ENCODE peak calls at places on chromosomes 3 and 15, in five cellular contexts. W is iris pigment epithelial cell; O is cardiac fibroblast; U is stimulated activated CD8-positive, alpha-beta memory T cell treated with anti-CD3 and anti-CD28 coated beads, Interleukin-4, amount 100 ng/mL, for 24 hours; S is activated CD4-positive, alpha-beta T cell treated with anti-CD3 and anti-CD28 coated beads, Interleukin-2, amount 50 U/mL, for 4 hours. E is an unnamed sample.

GRCh38 chr3:124582621-124583437 is 147.4 kb upstream of the UMPS start:
- DNase-seq in W (no peak), O (no peak), U (no peak), S (no peak), E (no peak)

GRCh38 chr15:50786871-50787270 is 21.4 kb upstream of the SPPL2A start:
- DNase-seq in W (peak), O (no peak), U (no peak), S (no peak), E (no peak)

GRCh38 chr15:37777006-37777405 is 157.4 kb upstream of the TMCO5A start:
- DNase-seq in W (no peak), O (no peak), U (no peak), S (no peak), E (no peak)

GRCh38 chr3:185153170-185153733 is 392 bp upstream of the C3orf70 start:
- DNase-seq in W (no peak), O (no peak), U (no peak), S (no peak), E (no peak)

GRCh38 chr15:36365963-36366362 is 213.5 kb upstream of the CDIN1 start:
- DNase-seq in W (peak), O (peak), U (no peak), S (no peak), E (no peak)

GRCh38 chr15:89184367-89184766 is 37.0 kb downstream of the RLBP1 start:
- DNase-seq in W (no peak), O (no peak), U (no peak), S (no peak), E (no peak)

GRCh38 chr3:104564045-104564643 is 802.6 kb upstream of the ALCAM start:
- DNase-seq in W (peak), O (peak), U (peak), S (peak), E (no peak)

GRCh38 chr15:67170143-67170885 is 84.1 kb downstream of the AAGAB start:
- DNase-seq in W (no peak), O (no peak), U (no peak), S (no peak), E (no peak)

GRCh38 chr3:23430781-23431423 is 227.8 kb downstream of the UBE2E2 start:
- DNase-seq in W (no peak), O (no peak), U (no peak), S (no peak), E (no peak)

GRCh38 chr3:59341441-59341840 is 291.6 kb upstream of the CFAP20DC start:
- DNase-seq in W (no peak), O (no peak), U (no peak), S (no peak), E (no peak)

GRCh38 chr15:40927497-40928346 is 1.4 kb upstream of the DLL4 start:
- DNase-seq in W (no peak), O (no peak), U (no peak), S (no peak), E (no peak)

GRCh38 chr3:62332771-62333381 is 40.5 kb downstream of the FEZF2 start:
- DNase-seq in W (peak), O (peak), U (no peak), S (no peak), E (no peak)

GRCh38 chr3:139293665-139294023 is 50.2 kb upstream of the MRPS22 start:
- DNase-seq in W (no peak), O (no peak), U (no peak), S (no peak), E (no peak)

GRCh38 chr15:101807345-101807945 is 4.1 kb downstream of the OR4F6 start:
- DNase-seq in W (peak), O (no peak), U (no peak), S (no peak), E (no peak)

GRCh38 chr3:141972394-141972793 is 96.0 kb downstream of the ATP1B3 start:
- DNase-seq in W (no peak), O (peak), U (no peak), S (no peak), E (no peak)

GRCh38 chr3:81743096-81744025 is 18.1 kb downstream of the GBE1 start:
- DNase-seq in W (peak), O (peak), U (no peak), S (no peak), E (no peak)

GRCh38 chr3:143274291-143274690 is 154.7 kb downstream of the CHST2 start:
- DNase-seq in W (no peak), O (no peak), U (no peak), S (no peak), E (no peak)

GRCh38 chr15:72237286-72238224 is 6.6 kb upstream of the PKM start:
- DNase-seq in W (peak), O (peak), U (peak), S (peak), E (peak)

GRCh38 chr15:49423021-49423420 is at the start of gene FGF7:
- DNase-seq in W (peak), O (peak), U (no peak), S (no peak), E (no peak)

GRCh38 chr3:56923546-56924224 is 121.9 kb upstream of the ARHGEF3 start:
- DNase-seq in W (peak), O (peak), U (no peak), S (peak), E (peak)

GRCh38 chr15:77647961-77648360 is 15.2 kb upstream of the LINGO1 start:
- DNase-seq in W (no peak), O (no peak), U (no peak), S (no peak), E (no peak)

GRCh38 chr15:44034933-44035624 is 160.0 kb downstream of the FRMD5 start:
- DNase-seq in W (peak), O (peak), U (no peak), S (no peak), E (no peak)

GRCh38 chr15:74783072-74783807 is 1.4 kb downstream of the CSK start:
- DNase-seq in W (peak), O (peak), U (no peak), S (no peak), E (peak)

GRCh38 chr15:83278191-83278590 is 6.3 kb downstream of the BNC1 start:
- DNase-seq in W (peak), O (peak), U (no peak), S (no peak), E (no peak)

GRCh38 chr3:185629554-185630181 is 43.6 kb downstream of the SENP2 start:
- DNase-seq in W (no peak), O (no peak), U (no peak), S (no peak), E (no peak)

GRCh38 chr3:107512108-107512507 is 10.7 kb upstream of the BBX start:
- DNase-seq in W (peak), O (no peak), U (no peak), S (no peak), E (no peak)

GRCh38 chr3:175743733-175744400 is 884.7 kb downstream of the NAALADL2 start:
- DNase-seq in W (peak), O (peak), U (no peak), S (no peak), E (no peak)

GRCh38 chr3:88991496-88991895 is 115.9 kb upstream of the EPHA3 start:
- DNase-seq in W (peak), O (no peak), U (no peak), S (no peak), E (no peak)

GRCh38 chr15:37888356-37888755 is 46.1 kb upstream of the TMCO5A start:
- DNase-seq in W (no peak), O (no peak), U (no peak), S (no peak), E (no peak)

GRCh38 chr15:32974691-32975090 is 219.8 kb downstream of the FMN1 start:
- DNase-seq in W (no peak), O (peak), U (no peak), S (no peak), E (no peak)

E was measured in activated T-helper 2 cell treated with anti-CD3 and anti-CD28 coated beads, Interferon-gamma antibody, Interleukin-2, Interleukin-4, amounts not matched to agents 10 μg/mL and 5 μg/mL and 100 μg/mL, durations not matched to agents 14 hours and 24 hours and 36 hours.